ENCODE peak calls at places on chromosomes 5 and 9, in six cellular contexts. L, X, F, Q, Y and S are unnamed samples.

GRCh38 chr5:51652980-51653379 is 269.7 kb downstream of the ISL1 start:
- DNase-seq in Q (no peak), Y (no peak), X (no peak), F (no peak), L (peak), S (no peak)

GRCh38 chr5:132024117-132024435 is 12.6 kb upstream of the ACSL6 start:
- DNase-seq in Q (no peak), L (no peak), Y (no peak), X (no peak), F (no peak), S (no peak)

GRCh38 chr5:172805018-172805683 is 28.9 kb upstream of the ERGIC1 start:
- DNase-seq in F (no peak), Y (no peak), L (no peak), Q (no peak), X (no peak), S (no peak)

GRCh38 chr5:168023190-168023589 is 268.3 kb upstream of the WWC1 start:
- DNase-seq in F (no peak), Q (no peak), Y (no peak), X (peak), L (no peak), S (no peak)

GRCh38 chr9:116482740-116483139 is 204.4 kb upstream of the TRIM32 start:
- DNase-seq in Y (no peak), X (no peak), F (no peak), L (no peak), Q (no peak), S (no peak)

GRCh38 chr5:2732850-2733249 is 18.6 kb downstream of the IRX2 start:
- DNase-seq in F (peak), L (no peak), Y (no peak), X (peak), Q (no peak), S (no peak)

GRCh38 chr5:322942-323879 is 1.7 kb downstream of the AHRR start:
- DNase-seq in F (no peak), Y (no peak), L (peak), X (no peak), Q (peak), S (peak)

GRCh38 chr5:124402144-124402581 is 344.3 kb downstream of the ZNF608 start:
- DNase-seq in X (no peak), Q (no peak), Y (peak), L (peak), F (no peak), S (peak)

GRCh38 chr5:79702606-79703380 is 13.2 kb downstream of the CMYA5 start:
- DNase-seq in Y (no peak), L (peak), X (no peak), Q (no peak), F (peak), S (peak)

GRCh38 chr9:91154686-91155085 is 207.0 kb downstream of the AUH start:
- DNase-seq in Y (no peak), X (no peak), L (no peak), F (no peak), Q (no peak), S (no peak)

GRCh38 chr9:122331523-122331927 is 39.3 kb upstream of the PTGS1 start:
- DNase-seq in Q (no peak), Y (no peak), X (no peak), F (no peak), L (no peak), S (no peak)

GRCh38 chr5:11563822-11564221 is 340.4 kb downstream of the CTNND2 start:
- DNase-seq in X (no peak), Y (no peak), L (no peak), Q (no peak), F (no peak), S (peak)

GRCh38 chr9:112166176-112167140 is 8.6 kb downstream of the SUSD1 start:
- DNase-seq in X (no peak), L (peak), Y (peak), Q (no peak), F (no peak), S (peak)

GRCh38 chr5:12399868-12400267 is 495.6 kb upstream of the CTNND2 start:
- DNase-seq in Q (no peak), F (no peak), X (no peak), Y (no peak), L (no peak), S (no peak)

GRCh38 chr9:131715906-131716305 is 24.0 kb downstream of the RAPGEF1 start:
- DNase-seq in L (no peak), X (no peak), Q (no peak), F (no peak), Y (no peak), S (no peak)

GRCh38 chr5:53023969-53024368 is 34.8 kb downstream of the ITGA2 start:
- DNase-seq in X (no peak), Q (no peak), Y (peak), L (peak), F (no peak), S (peak)

GRCh38 chr5:38670878-38671277 is 114.4 kb upstream of the LIFR start:
- DNase-seq in X (no peak), Q (peak), L (no peak), F (no peak), Y (no peak), S (no peak)

GRCh38 chr5:137498736-137499505 is at the start of gene SPOCK1:
- DNase-seq in Q (peak), L (peak), F (peak), Y (peak), X (peak), S (peak)

GRCh38 chr5:155728146-155728856 is 598.7 kb upstream of the SGCD start:
- DNase-seq in L (no peak), Q (peak), Y (peak), F (no peak), X (peak), S (no peak)

GRCh38 chr5:132750471-132751230 is 3.4 kb downstream of the CCNI2 start:
- DNase-seq in F (no peak), L (no peak), Q (no peak), Y (no peak), X (no peak), S (no peak)

GRCh38 chr9:35891649-35892048 is 14.4 kb upstream of the HRCT1 start:
- DNase-seq in Q (no peak), L (no peak), X (no peak), Y (no peak), F (no peak), S (peak)

GRCh38 chr5:56094579-56095361 is 100.0 kb upstream of the IL6ST start:
- DNase-seq in Q (no peak), X (no peak), Y (no peak), F (no peak), L (no peak), S (no peak)

GRCh38 chr5:141866111-141866510 is 12.1 kb downstream of the PCDH1 start:
- DNase-seq in Y (no peak), L (no peak), X (no peak), Q (no peak), F (no peak), S (no peak)

GRCh38 chr5:131987251-131987650 is 24.2 kb downstream of the ACSL6 start:
- DNase-seq in L (no peak), Y (no peak), F (no peak), X (no peak), Q (no peak), S (no peak)

GRCh38 chr9:37974506-37975173 is 70.7 kb upstream of the SLC25A51 start:
- DNase-seq in Y (no peak), F (no peak), Q (no peak), X (no peak), L (peak), S (no peak)

GRCh38 chr5:40405230-40405629 is 274.5 kb upstream of the PTGER4 start:
- DNase-seq in X (no peak), F (no peak), Y (peak), L (peak), Q (no peak), S (peak)

GRCh38 chr9:105007143-105007542 is 79.2 kb upstream of the ABCA1 start:
- DNase-seq in F (no peak), Q (no peak), X (no peak), Y (peak), L (peak), S (peak)

GRCh38 chr5:9239071-9239470 is 306.8 kb downstream of the SEMA5A start:
- DNase-seq in Y (no peak), Q (no peak), X (no peak), L (peak), F (no peak), S (no peak)

GRCh38 chr5:77367733-77368132 is 124.4 kb downstream of the WDR41 start:
- DNase-seq in X (no peak), Q (no peak), F (no peak), L (peak), Y (peak), S (no peak)

GRCh38 chr9:34333836-34334235 is 4.5 kb downstream of the NUDT2 start:
- DNase-seq in X (no peak), F (no peak), L (no peak), Y (no peak), Q (no peak), S (no peak)

GRCh38 chr5:170312666-170313065 is 15.1 kb upstream of the LCP2 start:
- DNase-seq in Q (no peak), X (no peak), L (peak), F (no peak), Y (peak), S (peak)

GRCh38 chr5:176481659-176482213 is 33.6 kb downstream of the FAF2 start:
- DNase-seq in Q (no peak), X (no peak), Y (peak), F (peak), L (no peak), S (no peak)